ENCODE peak calls at places on chromosomes 2 and 18, in ten cellular contexts. W is activated CD4-positive, alpha-beta T cell treated with anti-CD3 and anti-CD28 coated beads for 4 hours; E is activated T-helper 1 cell treated with Interleukin-2 at 50 U/mL for 16 hours; X is fibroblast of mammary gland; H is CD8-positive, alpha-beta T cell; Z is stomach; U is HS-27A; F is CD4-positive, alpha-beta memory T cell; K is substantia nigra; N is coronary artery. L is an unnamed sample.

GRCh38 chr2:207772081-207772843 is 2.6 kb upstream of the FZD5 start:
- DNase-seq in W (peak), E (no peak), X (peak), H (no peak), Z (no peak), U (no peak), F (no peak), K (no peak), N (peak), L (no peak)

GRCh38 chr2:74146929-74147728 is 583 bp downstream of the BOLA3 start:
- DNase-seq in W (no peak), E (peak), X (peak), H (no peak), Z (no peak), U (peak), F (no peak), K (no peak), N (no peak), L (peak)

GRCh38 chr2:61471905-61472805 is 1.3 kb upstream of the USP34 start:
- DNase-seq in W (peak), E (no peak), X (peak), H (no peak), Z (no peak), U (no peak), F (no peak), K (no peak), N (peak), L (peak)

GRCh38 chr2:13114391-13114790 is 397.7 kb downstream of the TRIB2 start:
- DNase-seq in W (no peak), E (no peak), X (peak), H (no peak), Z (no peak), U (peak), F (no peak), K (no peak), N (no peak), L (no peak)

GRCh38 chr2:120691410-120691809 is 44.3 kb upstream of the GLI2 start:
- DNase-seq in W (no peak), E (no peak), X (no peak), H (no peak), Z (no peak), U (no peak), F (no peak), K (no peak), N (no peak), L (no peak)

GRCh38 chr2:25251461-25252273 is 83.3 kb upstream of the POMC start:
- DNase-seq in W (no peak), E (peak), X (no peak), H (no peak), Z (peak), U (no peak), F (peak), K (no peak), N (no peak), L (peak)

GRCh38 chr2:157322432-157322831 is 3.2 kb downstream of the ERMN start:
- DNase-seq in W (no peak), E (no peak), X (no peak), H (no peak), Z (no peak), U (no peak), F (no peak), K (no peak), N (no peak), L (no peak)

GRCh38 chr2:9990735-9991134 is 39.2 kb downstream of the GRHL1 start:
- DNase-seq in W (no peak), E (no peak), X (no peak), H (no peak), Z (no peak), U (no peak), F (no peak), K (no peak), N (peak), L (peak)

GRCh38 chr2:31996571-31997150 is 14.1 kb downstream of the MEMO1 start:
- DNase-seq in W (no peak), E (no peak), X (peak), H (no peak), Z (no peak), U (no peak), F (no peak), K (no peak), N (no peak), L (no peak)

GRCh38 chr18:33916200-33916599 is 308.5 kb downstream of the NOL4 start:
- DNase-seq in W (no peak), E (no peak), X (no peak), H (no peak), Z (no peak), U (no peak), F (no peak), K (no peak), N (no peak), L (no peak)

GRCh38 chr2:6459138-6459537 is 406.6 kb downstream of the CMPK2 start:
- DNase-seq in W (no peak), E (no peak), X (no peak), H (no peak), Z (no peak), U (no peak), F (no peak), K (no peak), N (no peak), L (no peak)

GRCh38 chr2:186695081-186695756 is 1.4 kb downstream of the FAM171B start:
- DNase-seq in W (no peak), E (no peak), X (peak), H (no peak), Z (no peak), U (no peak), F (no peak), K (peak), N (no peak), L (peak)

GRCh38 chr2:19357383-19358241 is 811 bp downstream of the OSR1 start:
- DNase-seq in W (no peak), E (no peak), X (peak), H (no peak), Z (peak), U (no peak), F (no peak), K (no peak), N (no peak), L (peak)

GRCh38 chr2:125553768-125554167 is 1102.2 kb upstream of the GYPC start:
- DNase-seq in W (no peak), E (no peak), X (no peak), H (no peak), Z (no peak), U (no peak), F (no peak), K (no peak), N (no peak), L (no peak)

GRCh38 chr2:96806468-96807126 is 9.5 kb upstream of the CNNM3 start:
- DNase-seq in W (peak), E (peak), X (no peak), H (peak), Z (no peak), U (no peak), F (peak), K (no peak), N (no peak), L (no peak)